ENCODE peak calls at places on chromosomes 3 and 15, in four cellular contexts. M is HEK293T, Y is GM12878, T is HepG2. U is an unnamed sample.
A peak's percentile ranks its signal among the peaks of the same experiment; 100 is the strongest.

GRCh38 chr15:38853608-38854007 is 289.0 kb upstream of the RASGRP1 start:
- DNase-seq in T (no peak), M (peak; percentile 13), Y (no peak), U (no peak)

GRCh38 chr15:71048913-71049675 is 66.2 kb upstream of the THSD4 start:
- DNase-seq in T (no peak), M (no peak), Y (no peak), U (no peak)

GRCh38 chr3:49903451-49904424 is at the start of gene MST1R:
- DNase-seq in Y (peak; percentile 28), T (peak; percentile 27), M (peak; percentile 59), U (peak; percentile 93)

GRCh38 chr15:36358094-36358961 is 221.1 kb upstream of the CDIN1 start:
- DNase-seq in T (no peak), M (no peak), Y (no peak), U (no peak)

GRCh38 chr3:46082021-46082420 is 54.7 kb upstream of the XCR1 start:
- DNase-seq in Y (no peak), M (no peak), T (no peak), U (no peak)

GRCh38 chr15:68552344-68552743 is 26.4 kb upstream of the CORO2B start:
- DNase-seq in T (no peak), Y (no peak), M (no peak), U (no peak)

GRCh38 chr15:73923488-73924164 is 2.6 kb upstream of the LOXL1 start:
- DNase-seq in M (no peak), T (no peak), Y (no peak), U (no peak)

GRCh38 chr15:53522878-53523455 is 236.5 kb downstream of the WDR72 start:
- DNase-seq in T (no peak), Y (no peak), M (no peak), U (no peak)

GRCh38 chr3:67077656-67078055 is 79.5 kb downstream of the KBTBD8 start:
- DNase-seq in M (no peak), T (no peak), Y (no peak), U (no peak)

GRCh38 chr3:9837701-9838582 is 5.9 kb downstream of the RPUSD3 start:
- DNase-seq in T (no peak), M (no peak), Y (no peak), U (no peak)

GRCh38 chr3:149475451-149476060 is 1.1 kb downstream of the TM4SF4 start:
- DNase-seq in M (no peak), T (no peak), Y (no peak), U (no peak)

GRCh38 chr15:76345880-76346665 is 9.5 kb downstream of the ISL2 start:
- DNase-seq in T (peak; percentile 61), M (peak; percentile 39), Y (no peak), U (no peak)

GRCh38 chr15:66234798-66235197 is 18.8 kb downstream of the MEGF11 start:
- DNase-seq in T (no peak), Y (no peak), M (no peak), U (no peak)

GRCh38 chr15:66023322-66023972 is 154.2 kb downstream of the RAB11A start:
- DNase-seq in T (no peak), Y (no peak), M (no peak), U (no peak)

GRCh38 chr3:183907911-183908331 is 23.2 kb upstream of the PARL start:
- DNase-seq in T (no peak), M (no peak), Y (no peak), U (no peak)

GRCh38 chr3:45666729-45667440 is 22.3 kb upstream of the SACM1L start:
- DNase-seq in T (no peak), M (no peak), Y (no peak), U (no peak)

GRCh38 chr3:150589759-150590158 is 13.4 kb upstream of the SELENOT start:
- DNase-seq in Y (no peak), M (no peak), T (no peak), U (no peak)

GRCh38 chr3:127590282-127590592 is 296 bp downstream of the TPRA1 start:
- DNase-seq in T (no peak), M (no peak), Y (no peak), U (peak; percentile 47)

GRCh38 chr3:26963356-26963742 is 340.8 kb downstream of the LRRC3B start:
- DNase-seq in Y (no peak), M (no peak), T (peak; percentile 3), U (peak; percentile 2)

GRCh38 chr3:187986514-187986934 is 167.4 kb upstream of the LPP start:
- DNase-seq in M (no peak), Y (no peak), T (no peak), U (peak; percentile 43)

GRCh38 chr15:80527961-80528360 is 123.8 kb downstream of the ARNT2 start:
- DNase-seq in M (no peak), T (no peak), Y (no peak), U (no peak)

GRCh38 chr3:31858439-31858838 is 122.6 kb downstream of the OSBPL10 start:
- DNase-seq in Y (no peak), T (no peak), M (no peak), U (no peak)

GRCh38 chr3:49025005-49025792 is 3.3 kb downstream of the NDUFAF3 start:
- DNase-seq in Y (no peak), M (no peak), T (no peak), U (no peak)

GRCh38 chr15:84654689-84655453 is 788 bp upstream of the WDR73 start:
- DNase-seq in T (peak; percentile 73), M (peak; percentile 70), Y (no peak), U (peak; percentile 60)

GRCh38 chr3:129021140-129021551 is 20.0 kb downstream of the EFCC1 start:
- DNase-seq in T (peak; percentile 24), M (no peak), Y (no peak), U (no peak)

GRCh38 chr15:85532689-85533088 is 152.3 kb downstream of the AKAP13 start:
- DNase-seq in M (no peak), Y (no peak), T (no peak), U (no peak)

GRCh38 chr3:81891496-81891895 is 130.1 kb upstream of the GBE1 start:
- DNase-seq in Y (no peak), T (no peak), M (no peak), U (no peak)

GRCh38 chr15:40441736-40442531 is 1.2 kb downstream of the BAHD1 start:
- DNase-seq in M (peak; percentile 17), T (no peak), Y (no peak), U (peak; percentile 44)

GRCh38 chr3:29338377-29338776 is 57.5 kb downstream of the RBMS3 start:
- DNase-seq in M (no peak), Y (no peak), T (no peak), U (no peak)

GRCh38 chr3:185959609-185960517 is 22.0 kb upstream of the TRA2B start:
- DNase-seq in M (no peak), Y (no peak), T (peak; percentile 88), U (peak; percentile 39)

GRCh38 chr3:149442845-149443544 is 31.5 kb upstream of the TM4SF4 start:
- DNase-seq in Y (peak; percentile 35), M (no peak), T (no peak), U (no peak)

GRCh38 chr15:77819841-77820728 is 187.4 kb upstream of the LINGO1 start:
- DNase-seq in T (peak; percentile 14), Y (no peak), M (peak; percentile 75), U (peak; percentile 84)
- TF ChIP-seq FOXK2 in T (no peak), Y (no peak), M (no peak), U (no peak)

DNA sequence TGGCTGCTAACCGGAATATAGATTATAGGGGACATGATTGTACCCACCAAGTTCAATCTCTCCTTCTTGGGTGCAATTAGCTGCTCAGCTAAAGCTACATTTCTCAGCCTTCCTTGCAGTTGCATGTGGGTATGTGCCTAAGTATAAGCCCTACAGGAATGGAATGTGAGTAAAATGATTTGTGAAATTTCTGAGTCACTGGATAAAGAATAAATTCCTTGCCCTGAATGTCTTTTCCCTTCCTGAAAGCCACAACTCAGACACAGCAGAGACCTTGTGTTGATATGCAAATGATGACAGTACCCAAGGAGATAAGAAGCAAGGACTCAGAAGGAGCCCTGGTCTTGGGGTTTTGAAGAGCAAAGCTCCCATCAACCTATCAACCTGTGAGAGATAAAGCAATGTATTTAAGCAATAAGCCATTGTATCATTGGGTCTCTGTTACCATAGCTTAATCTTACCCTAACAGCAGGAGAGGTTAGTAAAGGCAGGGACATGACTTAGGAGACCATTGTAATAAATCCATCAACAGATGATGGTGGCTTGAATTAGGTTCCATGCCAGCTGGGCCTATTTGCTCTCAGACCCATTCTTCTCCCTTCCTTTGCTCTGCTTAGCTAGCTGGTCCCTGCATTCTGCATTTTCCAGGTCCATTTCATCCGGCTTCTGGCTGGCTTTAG is 25.6 kb upstream of the ZNF280D start:
- DNase-seq in T (no peak), Y (no peak), M (no peak), U (peak; percentile 35)
- TF ChIP-seq FOXK2 in T (no peak), Y (no peak), M (no peak), U (no peak)

GRCh38 chr3:11200679-11200952 is 46.3 kb downstream of the HRH1 start:
- DNase-seq in M (no peak), Y (no peak), T (no peak), U (no peak)

GRCh38 chr3:11198495-11198894 is 44.2 kb downstream of the HRH1 start:
- DNase-seq in Y (no peak), T (no peak), M (no peak), U (no peak)

GRCh38 chr3:11198070-11198469 is 43.8 kb downstream of the HRH1 start:
- DNase-seq in M (no peak), Y (no peak), T (no peak), U (no peak)

GRCh38 chr3:11199902-11200678 is 45.8 kb downstream of the HRH1 start:
- DNase-seq in Y (no peak), T (no peak), M (no peak), U (no peak)

DNA sequence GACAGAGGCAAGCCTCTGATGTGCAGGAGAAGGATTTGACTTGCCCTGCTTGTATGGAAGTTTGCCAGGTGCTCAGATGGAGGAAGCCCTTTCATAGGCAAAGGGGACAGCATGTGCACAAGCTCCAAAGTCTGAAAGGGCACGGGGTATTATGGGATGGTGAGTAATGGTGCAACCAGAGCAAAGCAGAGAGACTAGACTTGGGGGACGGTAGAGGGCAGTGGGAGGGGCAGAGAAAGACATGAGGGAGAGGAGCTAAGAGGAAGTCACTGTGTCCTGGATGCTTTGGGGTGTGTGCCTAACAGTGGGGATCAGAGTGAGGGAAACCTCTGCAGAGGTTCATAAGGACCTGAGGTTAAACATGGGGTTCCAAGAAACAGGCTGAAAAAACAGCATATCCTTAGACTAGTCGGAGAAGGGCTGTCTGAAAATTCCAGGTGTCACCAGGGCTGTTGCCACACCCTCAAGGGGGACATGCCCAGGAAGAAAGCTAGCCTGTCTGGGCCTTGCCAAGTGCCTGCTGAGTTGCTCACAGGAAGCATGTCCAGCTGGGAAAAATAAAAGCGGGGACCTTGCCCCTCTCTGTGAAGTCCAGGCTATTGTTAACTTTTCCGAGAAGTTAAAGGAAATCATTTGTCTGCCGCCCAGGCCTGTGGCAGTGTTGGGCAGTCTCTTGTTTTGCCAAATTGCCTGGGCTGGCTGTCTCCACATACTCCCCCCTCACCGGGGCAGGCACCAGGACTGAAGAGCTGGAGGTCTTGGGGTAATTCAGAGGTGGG is 47.1 kb downstream of the HRH1 start:
- DNase-seq in T (peak; percentile 28), Y (no peak), M (no peak), U (no peak)
- TF ChIP-seq FOXK2 in T (no peak), Y (no peak), M (no peak), U (no peak)

DNA sequence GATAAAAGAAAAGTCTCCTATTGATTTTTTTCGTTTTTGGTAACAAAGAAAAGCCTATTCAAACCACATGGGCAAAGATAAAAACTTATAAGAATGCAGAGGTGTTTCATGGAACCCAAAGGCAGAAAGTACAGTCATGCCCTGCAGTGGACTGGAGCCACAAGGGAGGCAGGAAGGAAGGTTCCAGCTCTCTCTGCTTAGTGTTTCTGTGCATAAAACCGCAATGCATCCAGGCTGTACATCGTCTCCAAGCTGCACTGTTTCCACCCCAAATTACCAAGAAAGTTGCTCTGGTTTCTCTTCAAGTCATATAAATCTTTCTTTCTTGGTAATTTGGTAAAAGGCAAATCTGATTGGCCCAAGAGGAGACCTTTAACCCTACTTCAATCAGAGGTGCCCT is 15.8 kb downstream of the TRAT1 start:
- DNase-seq in Y (no peak), M (no peak), T (no peak), U (no peak)
- TF ChIP-seq FOXK2 in Y (no peak), M (no peak), T (no peak), U (no peak)